ENCODE peak calls at places on chromosome 5, in four cellular contexts. One of them, this sample, is unnamed.

GRCh38 chr5:133811168-133811567 is 157.3 kb downstream of the C5orf15 start:
- DNase-seq in stimulated activated CD4-positive, alpha-beta T cell treated with anti-CD3 and anti-CD28 coated beads, Interleukin-2, amount 100 ng/mL, for 48 hours: no peak
- DNase-seq in activated gamma-delta T cell treated with Interleukin-2 at 50 U/mL for 16 hours: no peak
- DNase-seq in NAMALWA: no peak
- DNase-seq in this sample: no peak

GRCh38 chr5:54909911-54910870 is 75.2 kb downstream of the ESM1 start:
- DNase-seq in stimulated activated CD4-positive, alpha-beta T cell treated with anti-CD3 and anti-CD28 coated beads, Interleukin-2, amount 100 ng/mL, for 48 hours: no peak
- DNase-seq in activated gamma-delta T cell treated with Interleukin-2 at 50 U/mL for 16 hours: no peak
- DNase-seq in NAMALWA: no peak
- DNase-seq in this sample: no peak

GRCh38 chr5:169746147-169746694 is 109.1 kb downstream of the DOCK2 start:
- DNase-seq in stimulated activated CD4-positive, alpha-beta T cell treated with anti-CD3 and anti-CD28 coated beads, Interleukin-2, amount 100 ng/mL, for 48 hours: no peak
- DNase-seq in activated gamma-delta T cell treated with Interleukin-2 at 50 U/mL for 16 hours: no peak
- DNase-seq in NAMALWA: no peak
- DNase-seq in this sample: no peak

GRCh38 chr5:65412842-65413241 is 68.9 kb downstream of the ADAMTS6 start:
- DNase-seq in stimulated activated CD4-positive, alpha-beta T cell treated with anti-CD3 and anti-CD28 coated beads, Interleukin-2, amount 100 ng/mL, for 48 hours: no peak
- DNase-seq in activated gamma-delta T cell treated with Interleukin-2 at 50 U/mL for 16 hours: no peak
- DNase-seq in NAMALWA: no peak
- DNase-seq in this sample: no peak

GRCh38 chr5:76040806-76041205 is 42.4 kb upstream of the SV2C start:
- DNase-seq in stimulated activated CD4-positive, alpha-beta T cell treated with anti-CD3 and anti-CD28 coated beads, Interleukin-2, amount 100 ng/mL, for 48 hours: no peak
- DNase-seq in activated gamma-delta T cell treated with Interleukin-2 at 50 U/mL for 16 hours: no peak
- DNase-seq in NAMALWA: no peak
- DNase-seq in this sample: no peak

GRCh38 chr5:2511131-2511530 is 240.3 kb downstream of the IRX2 start:
- DNase-seq in stimulated activated CD4-positive, alpha-beta T cell treated with anti-CD3 and anti-CD28 coated beads, Interleukin-2, amount 100 ng/mL, for 48 hours: no peak
- DNase-seq in activated gamma-delta T cell treated with Interleukin-2 at 50 U/mL for 16 hours: no peak
- DNase-seq in NAMALWA: no peak
- DNase-seq in this sample: no peak

GRCh38 chr5:172648008-172648359 is 6.9 kb downstream of the NEURL1B start:
- DNase-seq in stimulated activated CD4-positive, alpha-beta T cell treated with anti-CD3 and anti-CD28 coated beads, Interleukin-2, amount 100 ng/mL, for 48 hours: no peak
- DNase-seq in activated gamma-delta T cell treated with Interleukin-2 at 50 U/mL for 16 hours: no peak
- DNase-seq in NAMALWA: no peak
- DNase-seq in this sample: no peak

GRCh38 chr5:138468966-138469539 is 3.8 kb downstream of the EGR1 start:
- DNase-seq in stimulated activated CD4-positive, alpha-beta T cell treated with anti-CD3 and anti-CD28 coated beads, Interleukin-2, amount 100 ng/mL, for 48 hours: no peak
- DNase-seq in activated gamma-delta T cell treated with Interleukin-2 at 50 U/mL for 16 hours: no peak
- DNase-seq in NAMALWA: peak
- DNase-seq in this sample: no peak

GRCh38 chr5:67880876-67881275 is 334.7 kb upstream of the PIK3R1 start:
- DNase-seq in stimulated activated CD4-positive, alpha-beta T cell treated with anti-CD3 and anti-CD28 coated beads, Interleukin-2, amount 100 ng/mL, for 48 hours: no peak
- DNase-seq in activated gamma-delta T cell treated with Interleukin-2 at 50 U/mL for 16 hours: no peak
- DNase-seq in NAMALWA: no peak
- DNase-seq in this sample: no peak

GRCh38 chr5:1781107-1781506 is 18.5 kb downstream of the MRPL36 start:
- DNase-seq in stimulated activated CD4-positive, alpha-beta T cell treated with anti-CD3 and anti-CD28 coated beads, Interleukin-2, amount 100 ng/mL, for 48 hours: no peak
- DNase-seq in activated gamma-delta T cell treated with Interleukin-2 at 50 U/mL for 16 hours: no peak
- DNase-seq in NAMALWA: no peak
- DNase-seq in this sample: no peak

GRCh38 chr5:40413747-40414146 is 266.0 kb upstream of the PTGER4 start:
- DNase-seq in stimulated activated CD4-positive, alpha-beta T cell treated with anti-CD3 and anti-CD28 coated beads, Interleukin-2, amount 100 ng/mL, for 48 hours: no peak
- DNase-seq in activated gamma-delta T cell treated with Interleukin-2 at 50 U/mL for 16 hours: no peak
- DNase-seq in NAMALWA: no peak
- DNase-seq in this sample: no peak

GRCh38 chr5:139443766-139444473 is 4.6 kb upstream of the DNAJC18 start:
- DNase-seq in stimulated activated CD4-positive, alpha-beta T cell treated with anti-CD3 and anti-CD28 coated beads, Interleukin-2, amount 100 ng/mL, for 48 hours: no peak
- DNase-seq in activated gamma-delta T cell treated with Interleukin-2 at 50 U/mL for 16 hours: no peak
- DNase-seq in NAMALWA: no peak
- DNase-seq in this sample: no peak

This sample was measured in CMK.